ENCODE peak calls at places on chromosomes 12 and 14, in eight cellular contexts. I, T, B, Z, F, G, P and S are unnamed samples.

GRCh38 chr12:99605-100004 is 33.0 kb downstream of the IQSEC3 start:
- DNase-seq in I (no peak), T (peak), B (no peak), Z (no peak), F (peak), G (no peak), P (no peak), S (peak)

GRCh38 chr14:89516173-89516572 is 99.1 kb upstream of the FOXN3 start:
- DNase-seq in I (no peak), T (no peak), B (no peak), Z (no peak), F (no peak), G (no peak), P (no peak), S (no peak)

GRCh38 chr12:130775953-130776856 is 60.1 kb upstream of the RIMBP2 start:
- DNase-seq in I (no peak), T (peak), B (peak), Z (peak), F (peak), G (peak), P (peak), S (peak)

GRCh38 chr14:100279563-100279962 is 26.7 kb downstream of the SLC25A29 start:
- DNase-seq in I (no peak), T (no peak), B (no peak), Z (no peak), F (no peak), G (no peak), P (no peak), S (no peak)

GRCh38 chr14:101470266-101470665 is 91.0 kb upstream of the DIO3 start:
- DNase-seq in I (no peak), T (no peak), B (no peak), Z (no peak), F (no peak), G (no peak), P (no peak), S (no peak)

GRCh38 chr12:45978108-45978507 is 12.3 kb downstream of the SCAF11 start:
- DNase-seq in I (no peak), T (no peak), B (no peak), Z (no peak), F (no peak), G (no peak), P (no peak), S (no peak)

GRCh38 chr12:46461459-46461858 is 88.9 kb upstream of the SLC38A2 start:
- DNase-seq in I (no peak), T (no peak), B (no peak), Z (no peak), F (no peak), G (no peak), P (no peak), S (no peak)

GRCh38 chr14:76708028-76708427 is 53.2 kb upstream of the VASH1 start:
- DNase-seq in I (no peak), T (no peak), B (no peak), Z (no peak), F (peak), G (peak), P (no peak), S (peak)

GRCh38 chr14:69997849-69998248 is 118.6 kb downstream of the SMOC1 start:
- DNase-seq in I (peak), T (no peak), B (no peak), Z (no peak), F (peak), G (no peak), P (no peak), S (peak)

GRCh38 chr12:124543591-124544310 is 23.7 kb downstream of the NCOR2 start:
- DNase-seq in I (peak), T (peak), B (no peak), Z (no peak), F (no peak), G (no peak), P (no peak), S (no peak)

GRCh38 chr14:100100032-100100405 is 34.8 kb downstream of the EVL start:
- DNase-seq in I (no peak), T (no peak), B (no peak), Z (peak), F (no peak), G (no peak), P (no peak), S (no peak)

GRCh38 chr12:2922329-2922728 is 31.6 kb downstream of the TULP3 start:
- DNase-seq in I (no peak), T (no peak), B (no peak), Z (no peak), F (peak), G (no peak), P (no peak), S (no peak)

GRCh38 chr12:53513712-53514415 is 6.6 kb upstream of the NPFF start:
- DNase-seq in I (no peak), T (no peak), B (no peak), Z (no peak), F (no peak), G (no peak), P (no peak), S (no peak)

GRCh38 chr12:54413284-54414190 is 5.5 kb downstream of the ITGA5 start:
- DNase-seq in I (no peak), T (no peak), B (no peak), Z (peak), F (no peak), G (peak), P (peak), S (peak)

GRCh38 chr12:89157413-89157812 is 194.9 kb downstream of the DUSP6 start:
- DNase-seq in I (no peak), T (no peak), B (no peak), Z (no peak), F (no peak), G (no peak), P (no peak), S (no peak)

GRCh38 chr12:87094356-87094755 is 838.2 kb upstream of the MGAT4C start:
- DNase-seq in I (no peak), T (no peak), B (no peak), Z (no peak), F (peak), G (no peak), P (no peak), S (no peak)

GRCh38 chr12:76029982-76030377 is 1.6 kb downstream of the PHLDA1 start:
- DNase-seq in I (no peak), T (peak), B (no peak), Z (peak), F (peak), G (no peak), P (no peak), S (peak)

GRCh38 chr12:87676726-87677125 is 352.5 kb downstream of the C12orf50 start:
- DNase-seq in I (no peak), T (no peak), B (no peak), Z (no peak), F (no peak), G (no peak), P (no peak), S (peak)

GRCh38 chr12:127118251-127118650 is 1148.7 kb upstream of the TMEM132C start:
- DNase-seq in I (no peak), T (no peak), B (no peak), Z (no peak), F (no peak), G (no peak), P (no peak), S (no peak)

GRCh38 chr14:85534435-85534834 is 4.5 kb downstream of the FLRT2 start:
- DNase-seq in I (no peak), T (peak), B (no peak), Z (no peak), F (peak), G (no peak), P (no peak), S (peak)

GRCh38 chr12:62834406-62834805 is 100.5 kb downstream of the PPM1H start:
- DNase-seq in I (no peak), T (peak), B (no peak), Z (no peak), F (no peak), G (no peak), P (no peak), S (no peak)

GRCh38 chr12:111993290-111994150 is 19.4 kb downstream of the TMEM116 start:
- DNase-seq in I (no peak), T (no peak), B (no peak), Z (no peak), F (no peak), G (no peak), P (no peak), S (no peak)

GRCh38 chr12:132078190-132078589 is 65.9 kb downstream of the DDX51 start:
- DNase-seq in I (no peak), T (no peak), B (no peak), Z (no peak), F (peak), G (no peak), P (no peak), S (peak)

GRCh38 chr12:123278150-123278627 is 6.5 kb upstream of the CDK2AP1 start:
- DNase-seq in I (no peak), T (no peak), B (no peak), Z (no peak), F (no peak), G (no peak), P (no peak), S (no peak)

GRCh38 chr12:109449845-109450532 is 27.1 kb downstream of the KCTD10 start:
- DNase-seq in I (no peak), T (no peak), B (no peak), Z (no peak), F (no peak), G (no peak), P (no peak), S (no peak)

GRCh38 chr12:14396071-14396470 is 30.6 kb downstream of the ATF7IP start:
- DNase-seq in I (no peak), T (no peak), B (no peak), Z (no peak), F (peak), G (no peak), P (no peak), S (no peak)

GRCh38 chr12:26496170-26496569 is 300.8 kb downstream of the SSPN start:
- DNase-seq in I (no peak), T (no peak), B (no peak), Z (no peak), F (no peak), G (no peak), P (no peak), S (peak)

GRCh38 chr12:28316067-28316466 is 125.8 kb downstream of the CCDC91 start:
- DNase-seq in I (no peak), T (no peak), B (no peak), Z (no peak), F (no peak), G (no peak), P (no peak), S (peak)

GRCh38 chr12:68963456-68963859 is 30.5 kb upstream of the CPM start:
- DNase-seq in I (no peak), T (no peak), B (no peak), Z (no peak), F (no peak), G (no peak), P (no peak), S (peak)

GRCh38 chr12:14810953-14811483 is 3.0 kb downstream of the SMCO3 start:
- DNase-seq in I (no peak), T (no peak), B (peak), Z (no peak), F (peak), G (no peak), P (no peak), S (peak)

GRCh38 chr14:100665518-100666032 is 61.1 kb upstream of the DLK1 start:
- DNase-seq in I (no peak), T (no peak), B (no peak), Z (no peak), F (no peak), G (no peak), P (no peak), S (no peak)

GRCh38 chr14:58716706-58717105 is 78.9 kb downstream of the DACT1 start:
- DNase-seq in I (no peak), T (no peak), B (no peak), Z (no peak), F (no peak), G (no peak), P (no peak), S (no peak)

GRCh38 chr12:8057839-8058238 is 8.3 kb downstream of the C3AR1 start:
- DNase-seq in I (no peak), T (no peak), B (no peak), Z (no peak), F (peak), G (no peak), P (no peak), S (peak)

GRCh38 chr12:48996794-48997718 is 2.1 kb downstream of the DDN start:
- DNase-seq in I (peak), T (peak), B (peak), Z (peak), F (peak), G (peak), P (peak), S (peak)

GRCh38 chr14:54776361-54777001 is 126.1 kb downstream of the GCH1 start:
- DNase-seq in I (peak), T (no peak), B (no peak), Z (peak), F (peak), G (peak), P (peak), S (peak)

GRCh38 chr12:12265571-12266388 is 1.1 kb downstream of the LRP6 start:
- DNase-seq in I (peak), T (no peak), B (no peak), Z (no peak), F (peak), G (peak), P (no peak), S (peak)